ENCODE peak calls at places on chromosomes 1 and 21, in nine cellular contexts. Y, C, E, A, B, P, R, X and O are unnamed samples.
A peak's percentile ranks its signal among the peaks of the same experiment; 100 is the strongest.

GRCh38 chr1:246302671-246303317 is 204.3 kb downstream of the SMYD3 start:
- DNase-seq in Y (no peak), C (peak; percentile 61), E (no peak), A (no peak), B (no peak), P (no peak), R (no peak), X (no peak), O (no peak)

GRCh38 chr21:42790520-42790919 is 88.8 kb downstream of the WDR4 start:
- DNase-seq in Y (no peak), C (no peak), E (no peak), A (no peak), B (no peak), P (no peak), R (no peak), X (peak; percentile 41), O (no peak)

GRCh38 chr1:75502776-75503175 is 108.1 kb downstream of the SLC44A5 start:
- DNase-seq in Y (no peak), C (no peak), E (no peak), A (peak; percentile 94), B (no peak), P (no peak), R (no peak), X (no peak), O (no peak)

GRCh38 chr21:36718951-36719501 is 20.1 kb downstream of the SIM2 start:
- DNase-seq in Y (peak; percentile 61), C (no peak), E (no peak), A (no peak), B (no peak), P (no peak), R (no peak), X (peak; percentile 87), O (no peak)

GRCh38 chr21:37402251-37402867 is 35.8 kb downstream of the DYRK1A start:
- DNase-seq in Y (no peak), C (no peak), E (no peak), A (no peak), B (no peak), P (no peak), R (no peak), X (no peak), O (no peak)

GRCh38 chr1:209607102-209607794 is 23.7 kb downstream of the CAMK1G start:
- DNase-seq in Y (no peak), C (peak; percentile 65), E (peak; percentile 70), A (no peak), B (no peak), P (no peak), R (no peak), X (no peak), O (no peak)

GRCh38 chr1:89464008-89464407 is 60.6 kb upstream of the LRRC8B start:
- DNase-seq in Y (no peak), C (no peak), E (no peak), A (no peak), B (no peak), P (no peak), R (no peak), X (no peak), O (no peak)

GRCh38 chr1:21942464-21942863 is 5.4 kb upstream of the HSPG2 start:
- DNase-seq in Y (no peak), C (no peak), E (no peak), A (no peak), B (no peak), P (no peak), R (no peak), X (no peak), O (no peak)

GRCh38 chr1:62415687-62416086 is 21.2 kb upstream of the USP1 start:
- DNase-seq in Y (no peak), C (no peak), E (no peak), A (no peak), B (no peak), P (no peak), R (no peak), X (no peak), O (no peak)

DNA sequence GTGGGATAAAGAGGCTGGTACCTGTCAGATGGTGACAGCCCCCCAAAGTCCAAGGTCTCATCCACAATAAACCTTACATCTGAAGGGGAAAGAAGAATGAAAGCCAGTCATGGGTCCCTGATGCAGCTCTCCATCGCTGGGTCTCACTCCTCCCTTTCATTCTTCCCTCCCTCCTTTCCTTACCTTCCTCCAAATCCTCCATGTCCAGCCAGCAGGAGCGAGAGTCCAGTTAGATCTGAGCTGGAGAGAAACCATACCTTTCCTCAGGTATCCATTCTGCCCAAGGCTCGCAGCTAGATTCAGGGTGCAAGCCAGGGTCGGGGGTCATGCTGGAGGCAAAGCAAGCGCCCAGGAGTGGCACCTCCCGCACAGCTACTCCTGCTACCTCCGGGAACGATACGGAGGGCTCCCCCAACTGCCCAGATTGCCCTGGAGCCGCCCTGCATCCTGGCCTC is 421 bp downstream of the PSRC1 start:
- DNase-seq in Y (no peak), C (no peak), E (peak; percentile 19), A (no peak), B (peak; percentile 34), P (no peak), R (no peak), X (no peak), O (no peak)
- H3K4me3 ChIP-seq in Y (peak overlapping the region; percentile 66), C (peak overlapping the region; percentile 63), E (peak overlapping the region; percentile 86), A (peak overlapping the region; percentile 71), B (peak overlapping the region; percentile 53), P (peak overlapping the region; percentile 61), R (peak overlapping the region; percentile 73), X (peak overlapping the region; percentile 52), O (peak overlapping the region; percentile 70)

GRCh38 chr1:9436258-9436657 is 103.0 kb upstream of the SLC25A33 start:
- DNase-seq in Y (no peak), C (no peak), E (no peak), A (no peak), B (no peak), P (no peak), R (no peak), X (no peak), O (no peak)

GRCh38 chr1:9435854-9436253 is 103.4 kb upstream of the SLC25A33 start:
- DNase-seq in Y (no peak), C (no peak), E (no peak), A (peak; percentile 93), B (no peak), P (no peak), R (no peak), X (no peak), O (no peak)

GRCh38 chr1:9439074-9439761 is 100.0 kb upstream of the SLC25A33 start:
- DNase-seq in Y (no peak), C (no peak), E (no peak), A (peak; percentile 22), B (peak; percentile 55), P (no peak), R (no peak), X (peak; percentile 59), O (no peak)

GRCh38 chr1:9438431-9439073 is 100.7 kb upstream of the SLC25A33 start:
- DNase-seq in Y (peak; percentile 87), C (peak; percentile 93), E (peak; percentile 41), A (peak; percentile 95), B (peak; percentile 92), P (no peak), R (no peak), X (peak; percentile 39), O (peak; percentile 45)

DNA sequence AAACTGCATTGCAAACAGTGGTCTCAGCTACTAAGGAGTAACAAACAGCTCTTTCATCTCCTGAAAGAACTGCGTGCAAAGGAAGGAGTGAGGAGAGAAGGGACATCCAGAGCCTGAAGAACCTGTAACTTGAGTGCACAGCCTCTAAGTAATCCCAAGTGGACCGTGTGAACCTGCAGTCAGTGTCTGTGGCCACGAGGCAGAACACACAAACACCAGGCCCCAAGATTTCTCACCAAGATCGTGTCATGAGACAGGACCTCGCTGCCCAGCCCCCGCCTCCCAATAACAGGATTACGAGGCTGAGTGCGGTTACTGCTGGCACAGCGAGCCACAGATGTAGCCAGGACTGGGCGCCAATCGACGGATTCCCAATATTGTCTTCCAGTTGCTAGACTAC is 101.3 kb upstream of the SLC25A33 start:
- DNase-seq in Y (peak; percentile 86), C (peak; percentile 53), E (no peak), A (no peak), B (peak; percentile 50), P (no peak), R (no peak), X (peak; percentile 37), O (peak; percentile 55)
- H3K4me1 ChIP-seq in Y (peaks cover 24% of the 10 kb centered on the region), C (peaks cover 17% of the 10 kb centered on the region), E (peaks cover 62% of the 10 kb centered on the region), A (peaks cover 49% of the 10 kb centered on the region), B (peaks cover 13% of the 10 kb centered on the region), P (no peaks in the 10 kb centered on the region), R (no peaks in the 10 kb centered on the region), X (peaks cover 38% of the 10 kb centered on the region), O (peaks cover 70% of the 10 kb centered on the region)

DNA sequence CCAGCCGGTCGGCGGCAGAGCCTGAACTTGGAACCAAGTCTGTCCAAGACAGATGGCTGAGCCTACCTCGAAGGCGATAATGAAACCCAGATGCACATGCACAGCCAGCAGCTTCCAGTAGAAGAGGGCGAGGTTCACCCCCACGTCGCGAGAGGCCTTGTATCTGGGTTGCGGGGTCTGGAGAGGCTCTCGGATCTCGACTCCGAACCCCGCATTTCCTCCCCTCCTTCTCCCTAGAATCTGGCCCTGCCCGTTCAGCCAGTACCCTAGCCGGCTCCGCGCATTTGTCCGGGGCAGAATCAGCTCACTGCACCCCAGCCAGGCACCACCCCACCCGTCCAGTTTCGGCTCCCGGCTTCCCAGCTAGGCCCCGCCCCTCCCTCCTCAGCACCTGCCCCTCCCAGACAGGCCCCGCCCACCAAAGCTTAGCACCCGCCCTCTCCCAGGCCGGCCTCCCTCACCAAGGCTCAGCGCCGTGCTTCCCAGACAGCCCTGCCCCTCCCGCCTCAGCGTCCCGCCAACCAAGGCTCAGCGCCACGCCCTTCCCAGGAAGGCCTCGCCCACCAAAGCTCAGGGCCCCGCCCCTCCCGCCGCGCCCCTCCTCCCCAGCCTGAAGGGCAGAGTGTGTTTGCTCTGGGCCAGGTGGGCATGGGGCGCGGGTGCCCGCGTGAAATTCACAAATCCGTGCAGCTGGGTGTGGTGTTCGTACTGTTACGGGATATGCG is 4.8 kb upstream of the ARHGEF19 start:
- DNase-seq in Y (peak; percentile 99), C (peak; percentile 93), E (peak; percentile 66), A (peak; percentile 96), B (peak; percentile 99), P (peak; percentile 99), R (peak; percentile 86), X (peak; percentile 100), O (peak; percentile 99)
- TF ChIP-seq POLR2A in Y (no peak), C (no peak), E (no peak), A (no peak), B (peak; percentile 48), P (peak; percentile 56), R (peak; percentile 79), X (peak; percentile 68), O (peak; percentile 38)

GRCh38 chr1:51342591-51343206 is 12.3 kb upstream of the TTC39A start:
- DNase-seq in Y (no peak), C (no peak), E (no peak), A (no peak), B (no peak), P (no peak), R (no peak), X (no peak), O (no peak)

GRCh38 chr1:51345300-51345687 is 14.9 kb upstream of the TTC39A start:
- DNase-seq in Y (no peak), C (no peak), E (no peak), A (no peak), B (no peak), P (no peak), R (no peak), X (no peak), O (no peak)

GRCh38 chr1:51344602-51345299 is 14.4 kb upstream of the TTC39A start:
- DNase-seq in Y (no peak), C (no peak), E (no peak), A (no peak), B (no peak), P (no peak), R (no peak), X (peak; percentile 61), O (no peak)

GRCh38 chr1:51343624-51344023 is 13.3 kb upstream of the TTC39A start:
- DNase-seq in Y (no peak), C (no peak), E (no peak), A (no peak), B (no peak), P (no peak), R (no peak), X (no peak), O (no peak)

GRCh38 chr1:51344276-51344601 is 13.9 kb upstream of the TTC39A start:
- DNase-seq in Y (no peak), C (no peak), E (no peak), A (no peak), B (no peak), P (no peak), R (no peak), X (no peak), O (no peak)
- H3K4me3 ChIP-seq in Y (no peak overlapping the region), C (no peak overlapping the region), E (no peak overlapping the region), A (no peak overlapping the region), B (no peak overlapping the region), P (no peak overlapping the region), R (peak overlapping the region; percentile 50), X (peak overlapping the region; percentile 45), O (no peak overlapping the region)